ENCODE peak calls at places on chromosomes 4 and X, in five cellular contexts. N is H1, X is IMR-90, B is H9, S is mesenchymal stem cell. D is an unnamed sample.

GRCh38 chr4:96472103-96472867 is 632.4 kb downstream of the PDHA2 start:
- DNase-seq in X (no peak), S (no peak), B (no peak), N (no peak), D (no peak)

GRCh38 chr4:73404042-73404441 is at the start of gene ALB:
- DNase-seq in X (no peak), N (no peak), B (no peak), S (no peak), D (no peak)

GRCh38 chr4:104490096-104490769 is 4.5 kb downstream of the CXXC4 start:
- DNase-seq in X (no peak), B (peak), S (no peak), N (peak), D (no peak)

GRCh38 chrX:20063716-20064351 is 52.9 kb downstream of the MAP7D2 start:
- DNase-seq in N (peak), S (no peak), X (peak), B (no peak), D (no peak)

GRCh38 chrX:44036336-44036735 is 63.1 kb upstream of the NDP start:
- DNase-seq in S (peak), B (no peak), N (no peak), X (peak), D (no peak)

GRCh38 chr4:107825072-107825789 is 499 bp downstream of the SGMS2 start:
- DNase-seq in X (peak), B (peak), N (peak), S (peak), D (peak)

GRCh38 chr4:71456841-71457240 is 118.0 kb downstream of the SLC4A4 start:
- DNase-seq in X (peak), B (no peak), N (no peak), S (peak), D (no peak)

GRCh38 chr4:161791796-161792556 is 371.8 kb downstream of the FSTL5 start:
- DNase-seq in S (no peak), X (no peak), B (no peak), N (no peak), D (no peak)

GRCh38 chrX:22097295-22097694 is 65.2 kb downstream of the PHEX start:
- DNase-seq in N (no peak), S (peak), B (no peak), X (peak), D (no peak)

GRCh38 chrX:34218063-34218462 is 85.9 kb upstream of the FAM47A start:
- DNase-seq in B (no peak), N (no peak), X (no peak), S (no peak), D (no peak)

GRCh38 chrX:81259008-81259713 is 57.3 kb downstream of the SH3BGRL start:
- DNase-seq in S (peak), N (no peak), X (peak), B (no peak), D (no peak)

DNA sequence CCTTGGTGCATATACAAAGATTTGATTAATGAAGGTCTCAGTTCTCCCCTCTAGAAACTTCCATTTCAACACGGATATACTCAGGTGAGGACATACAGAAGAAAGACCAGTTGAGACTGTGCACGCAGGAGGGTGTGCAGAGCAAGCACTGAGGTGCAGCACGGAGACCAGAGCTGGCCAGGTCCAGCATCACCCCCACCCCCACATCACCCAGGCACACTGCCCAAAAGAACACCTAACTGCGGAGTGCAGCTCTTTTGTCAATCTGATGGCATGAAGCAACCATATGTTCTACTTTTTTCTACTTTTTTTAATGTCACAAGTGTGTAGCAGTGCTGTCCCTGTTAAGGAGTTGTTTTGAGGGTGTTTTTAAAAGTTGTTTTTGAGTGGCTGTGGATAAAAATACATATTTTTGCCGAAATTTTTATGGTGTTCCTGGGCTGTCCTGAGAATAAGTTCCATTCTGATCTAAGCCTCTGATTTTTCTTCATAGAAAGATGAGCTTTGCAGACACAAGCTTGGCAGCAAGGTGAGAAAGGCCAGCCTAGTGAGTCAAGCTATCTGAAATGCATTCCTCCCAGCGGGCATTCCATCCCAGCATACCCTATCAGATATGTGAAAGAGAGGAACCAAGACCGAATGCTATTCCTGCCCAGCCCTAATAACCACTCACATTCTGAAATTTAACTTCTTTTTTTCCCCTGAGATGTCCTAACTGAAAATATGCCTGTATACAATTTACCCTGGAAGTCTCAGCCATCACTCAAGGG is 173.7 kb downstream of the PTTG2 start:
- DNase-seq in X (no peak), B (no peak), S (no peak), N (no peak), D (no peak)
- H3K9ac ChIP-seq in X (no peak), B (no peak), S (no peak), N (no peak), D (no peak)

DNA sequence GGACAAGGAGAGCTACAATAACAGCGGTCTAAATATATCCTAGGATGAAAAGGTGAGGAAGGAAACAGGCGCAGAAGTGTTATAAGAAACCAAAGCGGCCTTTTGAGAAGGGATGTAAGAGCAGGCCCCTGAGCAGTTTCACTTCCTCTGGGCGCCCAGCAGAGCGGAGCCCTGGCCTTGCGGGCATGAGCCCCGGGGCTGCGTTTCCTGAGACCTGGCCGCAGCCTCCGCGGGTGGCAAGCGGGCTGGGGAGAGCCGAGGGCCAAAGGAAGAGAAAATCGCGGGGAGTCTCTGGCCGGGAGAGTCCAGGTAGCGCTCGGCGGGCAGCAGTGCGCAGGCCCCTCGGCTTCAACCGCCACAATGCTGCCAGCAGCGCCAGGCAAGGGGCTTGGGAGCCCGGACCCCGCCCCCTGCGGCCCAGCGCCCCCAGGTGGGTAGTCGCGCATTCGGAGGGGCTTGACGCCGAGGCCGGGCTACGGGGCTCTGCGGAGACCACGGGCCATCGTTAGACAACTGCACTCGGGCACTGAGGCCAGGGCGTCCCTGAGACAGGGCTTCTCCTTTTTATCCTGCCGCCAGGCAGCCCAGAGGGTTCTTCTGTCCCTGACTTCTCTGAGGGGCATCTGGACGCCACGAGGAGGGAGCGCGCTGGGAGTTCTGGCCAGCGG is at the start of gene BANK1:
- DNase-seq in B (peak), S (peak), X (peak), N (peak), D (peak)
- H3K14ac ChIP-seq in B (peak), S (peak), X (no peak), N (no peak), D (no peak)

GRCh38 chr4:8283631-8284121 is 14.1 kb downstream of the HTRA3 start:
- DNase-seq in X (no peak), N (no peak), B (peak), S (no peak), D (no peak)

GRCh38 chr4:8284391-8284790 is 14.8 kb downstream of the HTRA3 start:
- DNase-seq in S (no peak), X (no peak), B (no peak), N (no peak), D (no peak)

GRCh38 chr4:8285976-8286718 is 16.6 kb downstream of the HTRA3 start:
- DNase-seq in B (no peak), S (no peak), X (no peak), N (no peak), D (no peak)

GRCh38 chr4:8286719-8287355 is 17.3 kb downstream of the HTRA3 start:
- DNase-seq in N (no peak), X (no peak), B (no peak), S (no peak), D (no peak)

DNA sequence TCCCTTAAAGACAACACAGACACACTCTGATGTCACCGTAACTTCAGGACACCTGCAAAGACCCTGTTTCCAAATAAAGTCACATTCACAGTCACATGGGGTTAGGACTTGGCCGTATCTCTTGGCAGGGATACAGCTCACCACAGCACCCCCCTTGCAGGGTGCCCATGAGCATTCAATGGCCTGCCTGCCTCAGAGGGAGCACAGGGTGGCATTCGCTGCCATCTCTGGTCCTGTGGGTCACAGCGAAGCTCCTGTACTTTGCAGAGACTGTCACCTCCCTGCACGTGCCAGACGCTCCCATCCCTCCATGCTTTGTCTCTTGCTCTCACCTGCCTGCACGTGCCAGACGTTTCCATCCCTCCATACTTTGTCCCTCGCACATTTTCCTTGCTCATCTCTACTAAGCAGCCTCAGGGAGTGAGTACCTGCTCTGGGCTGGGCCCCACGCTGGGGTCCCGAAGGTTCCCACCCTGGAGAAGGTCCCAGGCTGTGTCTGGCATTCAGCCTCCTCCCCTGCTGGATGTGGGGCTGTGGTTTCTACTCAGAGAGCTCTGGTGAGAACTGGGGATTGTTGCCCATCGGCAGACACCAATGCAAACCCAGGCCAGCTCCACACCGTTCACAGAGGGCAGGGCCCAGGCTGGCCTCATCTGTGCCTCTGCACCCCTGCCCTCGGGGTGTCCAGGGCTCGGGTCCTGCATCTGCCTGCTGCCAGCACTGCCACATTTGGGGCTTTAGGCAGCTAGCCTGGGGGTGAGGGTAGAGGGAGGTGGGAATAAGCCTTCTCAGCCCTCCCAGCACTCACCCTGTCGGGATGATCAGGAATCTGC is 15.8 kb downstream of the HTRA3 start:
- DNase-seq in B (no peak), X (no peak), S (no peak), N (no peak), D (no peak)
- H3K9ac ChIP-seq in B (no peak), X (no peak), S (no peak), N (no peak), D (no peak)

GRCh38 chr4:173516621-173517612 is 13.1 kb downstream of the HAND2 start:
- DNase-seq in N (peak), B (peak), X (no peak), S (peak), D (no peak)

GRCh38 chr4:173520921-173521473 is 9.0 kb downstream of the HAND2 start:
- DNase-seq in X (no peak), S (peak), N (no peak), B (no peak), D (no peak)

GRCh38 chr4:173517781-173518371 is 12.2 kb downstream of the HAND2 start:
- DNase-seq in X (no peak), B (peak), S (peak), N (peak), D (no peak)

GRCh38 chr4:173519130-173520101 is 10.6 kb downstream of the HAND2 start:
- DNase-seq in X (no peak), N (peak), S (peak), B (no peak), D (no peak)

GRCh38 chr4:173518419-173519102 is 11.5 kb downstream of the HAND2 start:
- DNase-seq in X (no peak), B (peak), N (peak), S (peak), D (no peak)
- H3K14ac ChIP-seq in X (no peak), B (no peak), N (no peak), S (peak), D (no peak)

GRCh38 chrX:63784346-63784901 is 590 bp downstream of the ARHGEF9 start:
- DNase-seq in N (no peak), B (no peak), X (no peak), S (no peak), D (no peak)
- H3K9ac ChIP-seq in N (peak), B (peak), X (no peak), S (peak), D (no peak)

DNA sequence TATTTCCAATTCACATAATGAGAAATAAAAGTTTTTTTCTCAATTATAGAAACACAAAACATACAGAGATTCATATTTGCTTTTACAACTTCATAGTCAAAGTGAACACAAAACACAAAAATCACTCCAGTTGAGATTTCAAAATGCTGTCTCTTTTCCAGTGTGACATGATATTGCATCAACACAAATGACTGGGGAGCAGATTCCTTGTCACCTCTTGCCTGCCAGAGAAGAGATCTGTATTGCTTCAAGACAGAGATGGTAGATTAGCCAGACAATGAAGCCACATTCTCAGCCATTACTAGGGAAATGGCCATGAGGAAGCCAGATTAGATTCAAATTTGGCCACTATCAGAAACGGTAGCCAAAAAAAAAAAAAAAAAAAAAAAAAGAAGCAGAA is 2313.1 kb upstream of the AGA start:
- DNase-seq in B (no peak), N (no peak), X (no peak), S (peak), D (no peak)
- H3K14ac ChIP-seq in B (no peak), N (no peak), X (no peak), S (no peak), D (no peak)

GRCh38 chrX:153727108-153727931 is 2.7 kb downstream of the ABCD1 start:
- DNase-seq in X (no peak), N (no peak), B (no peak), S (no peak), D (no peak)
- H3K9ac ChIP-seq in X (peak), N (no peak), B (no peak), S (peak), D (no peak)

GRCh38 chr4:52588097-52588496 is 71.0 kb downstream of the USP46 start:
- DNase-seq in X (peak), S (peak), N (peak), B (peak), D (no peak)
- H3K14ac ChIP-seq in X (no peak), S (peak), N (no peak), B (no peak), D (no peak)

D was measured in neuronal stem cell.